ENCODE peak calls at places on chromosomes 3 and 15, in eight cellular contexts. One of them, this sample, is unnamed. For H3K4me1 and H3K9me3, the result is how much of the 10 kb centered on the place peaks cover.

GRCh38 chr3:108132727-108133373 is 42.0 kb upstream of the CD47 start:
- DNase-seq in HCT116: peak
- DNase-seq in A549: peak
- DNase-seq in stomach: no peak
- DNase-seq in tibial nerve: no peak
- DNase-seq in breast epithelium: no peak
- DNase-seq in spleen: no peak
- DNase-seq in transverse colon: no peak
- DNase-seq in this sample: no peak

GRCh38 chr3:129593230-129593594 is 13.3 kb downstream of the PLXND1 start:
- DNase-seq in HCT116: no peak
- DNase-seq in A549: no peak
- DNase-seq in stomach: no peak
- DNase-seq in tibial nerve: no peak
- DNase-seq in breast epithelium: no peak
- DNase-seq in spleen: no peak
- DNase-seq in transverse colon: no peak
- DNase-seq in this sample: no peak

GRCh38 chr3:125194849-125195601 is 17.5 kb downstream of the SLC12A8 start:
- DNase-seq in HCT116: no peak
- DNase-seq in A549: no peak
- DNase-seq in stomach: no peak
- DNase-seq in tibial nerve: no peak
- DNase-seq in breast epithelium: no peak
- DNase-seq in spleen: no peak
- DNase-seq in transverse colon: no peak
- DNase-seq in this sample: no peak

GRCh38 chr3:159130108-159130507 is 328.3 kb downstream of the MFSD1 start:
- DNase-seq in HCT116: peak
- DNase-seq in A549: peak
- DNase-seq in stomach: no peak
- DNase-seq in tibial nerve: no peak
- DNase-seq in breast epithelium: no peak
- DNase-seq in spleen: no peak
- DNase-seq in transverse colon: peak
- DNase-seq in this sample: no peak

GRCh38 chr15:74725845-74726773 is 781 bp upstream of the CYP1A1 start:
- DNase-seq in HCT116: no peak
- DNase-seq in A549: peak
- DNase-seq in stomach: peak
- DNase-seq in tibial nerve: no peak
- DNase-seq in breast epithelium: no peak
- DNase-seq in spleen: peak
- DNase-seq in transverse colon: peak
- DNase-seq in this sample: no peak

GRCh38 chr3:176926688-176927087 is 270.6 kb downstream of the TBL1XR1 start:
- DNase-seq in HCT116: no peak
- DNase-seq in A549: no peak
- DNase-seq in stomach: no peak
- DNase-seq in tibial nerve: no peak
- DNase-seq in breast epithelium: no peak
- DNase-seq in spleen: no peak
- DNase-seq in transverse colon: no peak
- DNase-seq in this sample: no peak

GRCh38 chr15:52111517-52112202 is 915 bp downstream of the BCL2L10 start:
- DNase-seq in HCT116: no peak
- DNase-seq in A549: no peak
- DNase-seq in stomach: no peak
- DNase-seq in tibial nerve: no peak
- DNase-seq in breast epithelium: no peak
- DNase-seq in spleen: no peak
- DNase-seq in transverse colon: no peak
- DNase-seq in this sample: no peak

GRCh38 chr3:52456169-52456799 is 880 bp downstream of the NISCH start:
- DNase-seq in HCT116: no peak
- DNase-seq in A549: no peak
- DNase-seq in stomach: no peak
- DNase-seq in tibial nerve: no peak
- DNase-seq in breast epithelium: no peak
- DNase-seq in spleen: peak
- DNase-seq in transverse colon: no peak
- DNase-seq in this sample: no peak

GRCh38 chr3:157647820-157648219 is 144.6 kb upstream of the VEPH1 start:
- DNase-seq in HCT116: no peak
- DNase-seq in A549: no peak
- DNase-seq in stomach: no peak
- DNase-seq in tibial nerve: no peak
- DNase-seq in breast epithelium: no peak
- DNase-seq in spleen: no peak
- DNase-seq in transverse colon: no peak
- DNase-seq in this sample: no peak

GRCh38 chr15:88498991-88499390 is 31.5 kb downstream of the MRPS11 start:
- DNase-seq in HCT116: no peak
- DNase-seq in A549: no peak
- DNase-seq in stomach: no peak
- DNase-seq in tibial nerve: no peak
- DNase-seq in breast epithelium: no peak
- DNase-seq in spleen: no peak
- DNase-seq in transverse colon: no peak
- DNase-seq in this sample: no peak

GRCh38 chr3:51938780-51939425 is 2.8 kb downstream of the RRP9 start:
- DNase-seq in HCT116: no peak
- DNase-seq in A549: no peak
- DNase-seq in stomach: peak
- DNase-seq in tibial nerve: no peak
- DNase-seq in breast epithelium: no peak
- DNase-seq in spleen: peak
- DNase-seq in transverse colon: no peak
- DNase-seq in this sample: no peak

GRCh38 chr3:30597131-30597768 is 9.2 kb upstream of the TGFBR2 start:
- DNase-seq in HCT116: peak
- DNase-seq in A549: peak
- DNase-seq in stomach: no peak
- DNase-seq in tibial nerve: no peak
- DNase-seq in breast epithelium: peak
- DNase-seq in spleen: no peak
- DNase-seq in transverse colon: no peak
- DNase-seq in this sample: no peak

GRCh38 chr3:146519810-146520209 is 24.6 kb downstream of the PLSCR1 start:
- DNase-seq in HCT116: no peak
- DNase-seq in A549: no peak
- DNase-seq in stomach: no peak
- DNase-seq in tibial nerve: no peak
- DNase-seq in breast epithelium: no peak
- DNase-seq in spleen: no peak
- DNase-seq in transverse colon: no peak
- DNase-seq in this sample: no peak

GRCh38 chr3:148962513-148962912 is 28.8 kb upstream of the GYG1 start:
- DNase-seq in HCT116: peak
- DNase-seq in A549: peak
- DNase-seq in stomach: no peak
- DNase-seq in tibial nerve: no peak
- DNase-seq in breast epithelium: no peak
- DNase-seq in spleen: no peak
- DNase-seq in transverse colon: no peak
- DNase-seq in this sample: no peak

GRCh38 chr3:193943200-193943599 is 192.7 kb upstream of the HES1 start:
- DNase-seq in HCT116: no peak
- DNase-seq in A549: no peak
- DNase-seq in stomach: no peak
- DNase-seq in tibial nerve: no peak
- DNase-seq in breast epithelium: no peak
- DNase-seq in spleen: no peak
- DNase-seq in transverse colon: no peak
- DNase-seq in this sample: no peak

GRCh38 chr3:133374706-133375105 is 25.1 kb upstream of the BFSP2 start:
- DNase-seq in HCT116: no peak
- DNase-seq in A549: no peak
- DNase-seq in stomach: no peak
- DNase-seq in tibial nerve: no peak
- DNase-seq in breast epithelium: no peak
- DNase-seq in spleen: no peak
- DNase-seq in transverse colon: no peak
- DNase-seq in this sample: no peak

GRCh38 chr3:4744405-4745239 is 234.6 kb upstream of the BHLHE40 start:
- DNase-seq in HCT116: no peak
- DNase-seq in A549: peak
- DNase-seq in stomach: no peak
- DNase-seq in tibial nerve: no peak
- DNase-seq in breast epithelium: no peak
- DNase-seq in spleen: no peak
- DNase-seq in transverse colon: no peak
- DNase-seq in this sample: no peak

GRCh38 chr15:96042734-96043224 is 287.7 kb upstream of the NR2F2 start:
- DNase-seq in HCT116: no peak
- DNase-seq in A549: no peak
- DNase-seq in stomach: no peak
- DNase-seq in tibial nerve: no peak
- DNase-seq in breast epithelium: no peak
- DNase-seq in spleen: no peak
- DNase-seq in transverse colon: no peak
- DNase-seq in this sample: no peak
- TF ChIP-seq POLR2A in HCT116: no peak
- TF ChIP-seq POLR2A in A549: no peak
- TF ChIP-seq POLR2A in stomach: no peak
- TF ChIP-seq POLR2A in tibial nerve: no peak
- TF ChIP-seq POLR2A in breast epithelium: no peak
- TF ChIP-seq POLR2A in spleen: no peak
- TF ChIP-seq POLR2A in transverse colon: no peak
- TF ChIP-seq POLR2A in this sample: no peak

DNA sequence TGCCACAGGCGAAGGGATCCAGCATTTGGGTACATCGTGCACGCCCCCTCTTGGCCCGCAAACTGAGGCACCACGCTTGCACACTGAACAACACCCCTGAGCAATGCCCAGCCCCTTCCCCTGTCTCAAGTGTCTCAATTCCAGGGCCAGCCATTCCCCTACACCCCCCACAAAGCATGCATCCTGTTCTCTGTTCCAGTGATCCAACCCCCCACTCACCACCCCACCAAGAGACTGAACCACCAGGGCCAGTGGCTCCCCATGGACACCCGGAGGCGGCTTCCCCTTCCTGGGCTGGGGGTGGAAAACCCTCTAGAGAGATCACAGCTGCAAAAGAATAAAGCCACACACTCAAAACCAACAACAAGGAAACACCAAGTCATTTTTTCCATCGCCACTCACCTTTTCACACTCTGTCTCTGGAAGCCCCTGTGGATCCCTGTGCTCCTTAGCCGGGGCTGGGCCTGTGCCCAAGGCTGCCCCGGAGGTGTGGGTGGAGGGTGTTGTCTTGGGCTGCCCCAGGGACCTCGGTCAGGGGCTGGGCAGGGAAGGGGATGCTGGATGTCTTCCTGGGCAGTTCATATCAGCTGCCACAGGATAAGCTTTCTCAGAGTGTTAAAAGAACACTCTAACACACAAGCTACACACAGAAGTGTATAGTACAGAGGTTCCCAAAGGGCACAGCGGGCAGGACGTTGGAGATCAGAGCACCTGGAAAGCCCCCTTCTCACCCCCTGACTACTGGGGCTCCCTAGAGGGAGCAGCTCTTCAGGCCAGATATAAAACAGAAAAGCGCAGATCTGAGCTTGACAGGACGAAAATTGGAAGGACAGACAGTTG is 92.5 kb downstream of the CHSY1 start:
- DNase-seq in HCT116: no peak
- DNase-seq in A549: no peak
- DNase-seq in stomach: no peak
- DNase-seq in tibial nerve: no peak
- DNase-seq in breast epithelium: no peak
- DNase-seq in spleen: peak
- DNase-seq in transverse colon: no peak
- DNase-seq in this sample: no peak
- H3K4me1 ChIP-seq in HCT116: under half
- H3K4me1 ChIP-seq in A549: under half
- H3K4me1 ChIP-seq in stomach: under half
- H3K4me1 ChIP-seq in tibial nerve: under half
- H3K4me1 ChIP-seq in breast epithelium: under half
- H3K4me1 ChIP-seq in spleen: under half
- H3K4me1 ChIP-seq in transverse colon: under half
- H3K4me1 ChIP-seq in this sample: under half

GRCh38 chr3:2352134-2352762 is 253.6 kb downstream of the CNTN4 start:
- DNase-seq in HCT116: no peak
- DNase-seq in A549: no peak
- DNase-seq in stomach: no peak
- DNase-seq in tibial nerve: no peak
- DNase-seq in breast epithelium: no peak
- DNase-seq in spleen: no peak
- DNase-seq in transverse colon: no peak
- DNase-seq in this sample: no peak
- H3K9me3 ChIP-seq in HCT116: under half
- H3K9me3 ChIP-seq in A549: under half
- H3K9me3 ChIP-seq in stomach: under half
- H3K9me3 ChIP-seq in tibial nerve: under half
- H3K9me3 ChIP-seq in breast epithelium: under half
- H3K9me3 ChIP-seq in spleen: under half
- H3K9me3 ChIP-seq in transverse colon: under half
- H3K9me3 ChIP-seq in this sample: under half

GRCh38 chr3:47513125-47513929 is at the start of gene ELP6:
- DNase-seq in HCT116: peak
- DNase-seq in A549: peak
- DNase-seq in stomach: peak
- DNase-seq in tibial nerve: peak
- DNase-seq in breast epithelium: peak
- DNase-seq in spleen: peak
- DNase-seq in transverse colon: peak
- DNase-seq in this sample: peak

GRCh38 chr3:47515864-47516319 is 2.4 kb upstream of the ELP6 start:
- DNase-seq in HCT116: no peak
- DNase-seq in A549: no peak
- DNase-seq in stomach: no peak
- DNase-seq in tibial nerve: no peak
- DNase-seq in breast epithelium: no peak
- DNase-seq in spleen: no peak
- DNase-seq in transverse colon: no peak
- DNase-seq in this sample: no peak

GRCh38 chr3:47515100-47515499 is 1.6 kb upstream of the ELP6 start:
- DNase-seq in HCT116: no peak
- DNase-seq in A549: no peak
- DNase-seq in stomach: no peak
- DNase-seq in tibial nerve: no peak
- DNase-seq in breast epithelium: no peak
- DNase-seq in spleen: no peak
- DNase-seq in transverse colon: no peak
- DNase-seq in this sample: no peak

GRCh38 chr3:47522082-47522987 is 8.8 kb upstream of the ELP6 start:
- DNase-seq in HCT116: peak
- DNase-seq in A549: peak
- DNase-seq in stomach: peak
- DNase-seq in tibial nerve: peak
- DNase-seq in breast epithelium: peak
- DNase-seq in spleen: peak
- DNase-seq in transverse colon: peak
- DNase-seq in this sample: no peak

DNA sequence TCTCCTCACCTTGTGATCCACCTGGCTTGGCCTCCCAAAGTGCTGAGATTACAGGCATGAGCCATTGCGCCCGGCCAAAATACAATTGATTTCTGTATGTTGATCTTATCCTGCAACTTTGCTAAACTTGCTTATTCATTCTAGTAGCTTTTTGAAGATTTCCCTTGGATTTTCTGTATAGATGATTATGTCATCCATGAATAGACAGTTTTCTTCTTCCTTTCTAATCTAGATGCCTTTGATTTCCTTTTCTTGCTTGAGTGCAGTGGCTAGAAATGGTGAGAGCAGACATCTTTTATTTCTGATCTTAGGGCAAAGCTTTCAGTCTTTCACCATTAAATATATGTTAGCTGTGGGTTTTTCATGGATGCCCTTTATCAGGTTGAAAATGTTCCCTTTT is 4.4 kb upstream of the ELP6 start:
- DNase-seq in HCT116: no peak
- DNase-seq in A549: no peak
- DNase-seq in stomach: no peak
- DNase-seq in tibial nerve: no peak
- DNase-seq in breast epithelium: no peak
- DNase-seq in spleen: no peak
- DNase-seq in transverse colon: no peak
- DNase-seq in this sample: no peak
- TF ChIP-seq POLR2A in HCT116: no peak
- TF ChIP-seq POLR2A in A549: no peak
- TF ChIP-seq POLR2A in stomach: no peak
- TF ChIP-seq POLR2A in tibial nerve: no peak
- TF ChIP-seq POLR2A in breast epithelium: no peak
- TF ChIP-seq POLR2A in spleen: no peak
- TF ChIP-seq POLR2A in transverse colon: no peak
- TF ChIP-seq POLR2A in this sample: no peak

This sample was measured in esophagus squamous epithelium.